ENCODE peak calls at places on chromosomes 13 and 19, in eight cellular contexts. S is ascending aorta, J is colonic mucosa, K is cardiac fibroblast, Q is right atrium auricular region, P is lower lobe of right lung, B is fibroblast of mammary gland, G is heart left ventricle. C is an unnamed sample.

GRCh38 chr19:3868770-3869456 is at the start of gene ZFR2:
- DNase-seq in P (no peak), J (no peak), G (no peak), Q (no peak), S (no peak), B (no peak), K (no peak), C (peak)

GRCh38 chr19:13964776-13965175 is 12.5 kb downstream of the DCAF15 start:
- DNase-seq in S (no peak), B (peak), K (no peak), Q (no peak), G (no peak), P (no peak), J (no peak), C (peak)

GRCh38 chr19:29687244-29687896 is 22.1 kb downstream of the PLEKHF1 start:
- DNase-seq in S (peak), B (peak), P (no peak), Q (peak), K (peak), J (no peak), G (no peak), C (no peak)

GRCh38 chr13:46632171-46632570 is 79.2 kb downstream of the LRCH1 start:
- DNase-seq in P (no peak), G (no peak), K (no peak), B (no peak), S (no peak), Q (no peak), J (no peak), C (no peak)

GRCh38 chr19:35292986-35293732 is 1.2 kb downstream of the MAG start:
- DNase-seq in K (no peak), B (no peak), S (no peak), G (no peak), Q (no peak), J (no peak), P (no peak), C (no peak)

GRCh38 chr13:49560270-49561063 is 24.9 kb downstream of the RCBTB1 start:
- DNase-seq in S (no peak), G (no peak), P (no peak), Q (no peak), J (no peak), B (no peak), K (peak), C (peak)

GRCh38 chr13:114126789-114127472 is 5.5 kb downstream of the RASA3 start:
- DNase-seq in Q (no peak), J (no peak), P (no peak), G (no peak), B (no peak), S (no peak), K (no peak), C (no peak)

GRCh38 chr13:59494560-59494970 is 669.2 kb downstream of the DIAPH3 start:
- DNase-seq in K (peak), J (no peak), B (peak), P (no peak), Q (no peak), S (no peak), G (no peak), C (no peak)

GRCh38 chr13:62119739-62120700 is 704.4 kb upstream of the PCDH20 start:
- DNase-seq in Q (no peak), P (no peak), J (no peak), G (no peak), K (peak), B (peak), S (no peak), C (peak)

GRCh38 chr13:97339019-97339988 is 94.7 kb upstream of the RAP2A start:
- DNase-seq in B (peak), J (peak), P (no peak), Q (peak), K (peak), S (peak), G (no peak), C (no peak)

GRCh38 chr19:45863840-45864628 is at the start of gene FOXA3:
- DNase-seq in B (peak), Q (no peak), P (no peak), K (peak), J (peak), S (peak), G (peak), C (peak)

GRCh38 chr19:29062486-29063435 is 150.2 kb downstream of the UQCRFS1 start:
- DNase-seq in Q (no peak), P (no peak), G (no peak), S (no peak), B (no peak), J (no peak), K (no peak), C (peak)

GRCh38 chr19:2305424-2305823 is 2.5 kb downstream of the LINGO3 start:
- DNase-seq in K (no peak), Q (no peak), P (no peak), G (no peak), J (no peak), S (no peak), B (no peak), C (peak)

GRCh38 chr13:49858183-49858856 is 65.8 kb upstream of the KPNA3 start:
- DNase-seq in Q (no peak), P (no peak), G (no peak), S (no peak), K (peak), B (peak), J (no peak), C (no peak)

GRCh38 chr19:49506575-49507105 is 5.8 kb upstream of the FCGRT start:
- DNase-seq in P (peak), Q (no peak), J (peak), G (peak), B (peak), K (peak), S (no peak), C (peak)

DNA sequence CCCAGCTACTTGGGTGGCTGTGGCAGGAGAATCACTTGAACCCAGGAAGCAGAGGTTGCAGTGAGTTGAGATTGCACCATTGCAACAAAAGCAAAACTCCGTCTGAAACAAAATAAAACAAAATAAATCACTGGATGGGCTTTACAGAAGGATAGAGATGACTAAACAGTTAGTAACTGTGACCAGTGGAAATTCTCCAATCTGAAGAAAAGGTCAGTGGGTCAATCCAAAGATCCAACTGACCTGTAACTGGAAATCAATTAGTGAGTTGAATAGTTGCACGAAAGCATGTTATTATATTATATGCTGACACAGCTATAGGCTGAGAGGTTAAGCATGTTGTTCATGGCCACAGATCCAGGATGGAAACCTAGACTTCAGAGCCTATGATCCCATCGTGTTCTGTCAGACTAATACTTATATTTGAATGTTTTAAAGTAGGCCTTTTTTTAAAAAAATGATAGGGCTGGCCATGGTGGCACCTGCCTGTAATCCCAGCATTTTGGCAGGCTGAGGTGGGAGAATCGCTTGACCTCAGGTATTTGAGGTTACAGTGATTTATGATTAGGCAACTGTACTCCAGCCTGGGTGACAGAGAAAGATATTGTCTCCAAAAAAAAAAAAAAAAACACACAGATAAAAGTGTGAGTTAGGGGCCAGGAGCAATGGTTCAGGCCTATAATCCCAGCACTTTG is 1.4 kb downstream of the ECH1 start:
- DNase-seq in S (no peak), K (no peak), J (no peak), P (no peak), B (peak), Q (no peak), G (no peak), C (no peak)
- H3K4me3 ChIP-seq in S (peak), K (no peak), J (no peak), P (peak), B (no peak), Q (peak), G (peak), C (no peak)

DNA sequence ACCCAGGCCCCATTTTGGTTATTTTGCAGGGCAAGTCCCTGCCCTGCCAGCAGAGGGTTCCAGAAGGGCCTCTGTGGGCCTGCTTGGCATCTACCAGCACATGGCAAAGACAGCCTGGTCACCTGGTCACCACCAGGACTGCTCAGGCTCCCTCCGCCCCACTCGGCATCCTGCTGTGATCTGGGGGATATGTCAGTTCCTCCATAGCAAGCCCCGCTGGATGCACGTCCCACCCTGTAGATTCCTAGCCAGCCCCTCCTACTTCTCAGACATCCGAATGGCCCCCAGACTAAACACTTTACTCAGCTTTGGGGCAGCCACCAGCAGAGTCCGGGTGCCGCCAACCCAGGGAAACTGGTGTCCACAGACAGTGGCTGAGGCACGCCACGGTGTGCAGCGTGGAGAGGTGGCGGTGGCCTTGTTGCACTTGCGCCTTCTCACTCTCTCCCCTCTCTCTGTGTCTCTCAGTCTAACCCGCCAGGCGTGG is 31.8 kb upstream of the USE1 start:
- DNase-seq in J (no peak), K (no peak), B (no peak), Q (no peak), P (no peak), G (no peak), S (no peak), C (no peak)
- H3K4me3 ChIP-seq in J (no peak), K (no peak), B (no peak), Q (no peak), P (no peak), G (no peak), S (no peak), C (no peak)

DNA sequence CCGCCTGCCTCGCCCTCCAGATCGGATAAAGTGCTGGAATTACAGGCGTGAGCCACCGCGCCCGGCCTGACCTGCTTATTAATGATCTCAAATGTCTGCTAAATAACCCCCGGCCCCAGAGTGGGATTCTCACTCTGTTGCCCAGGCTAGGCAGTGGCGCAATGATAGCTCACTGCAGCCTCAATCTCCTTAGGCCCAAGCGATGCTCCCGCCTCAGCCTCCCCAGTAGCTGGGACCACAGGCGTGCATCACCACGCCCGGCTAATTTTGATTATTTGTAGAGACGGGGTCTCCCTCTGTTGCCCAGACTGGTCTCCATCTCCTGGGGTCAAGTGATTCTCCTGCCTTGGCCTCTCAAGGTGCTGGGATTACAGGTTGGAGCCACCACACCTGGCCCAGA is 626 bp upstream of the ATP5F1D start:
- DNase-seq in B (no peak), J (no peak), S (no peak), P (no peak), K (no peak), Q (no peak), G (no peak), C (no peak)
- H3K4me3 ChIP-seq in B (no peak), J (peak), S (peak), P (peak), K (no peak), Q (no peak), G (peak), C (no peak)

GRCh38 chr13:85093808-85094207 is 705.4 kb downstream of the SLITRK6 start:
- DNase-seq in J (no peak), B (peak), K (peak), S (no peak), P (no peak), G (no peak), Q (no peak), C (no peak)

GRCh38 chr13:85095887-85096286 is 703.3 kb downstream of the SLITRK6 start:
- DNase-seq in P (no peak), Q (no peak), K (no peak), J (no peak), B (no peak), S (no peak), G (no peak), C (no peak)

DNA sequence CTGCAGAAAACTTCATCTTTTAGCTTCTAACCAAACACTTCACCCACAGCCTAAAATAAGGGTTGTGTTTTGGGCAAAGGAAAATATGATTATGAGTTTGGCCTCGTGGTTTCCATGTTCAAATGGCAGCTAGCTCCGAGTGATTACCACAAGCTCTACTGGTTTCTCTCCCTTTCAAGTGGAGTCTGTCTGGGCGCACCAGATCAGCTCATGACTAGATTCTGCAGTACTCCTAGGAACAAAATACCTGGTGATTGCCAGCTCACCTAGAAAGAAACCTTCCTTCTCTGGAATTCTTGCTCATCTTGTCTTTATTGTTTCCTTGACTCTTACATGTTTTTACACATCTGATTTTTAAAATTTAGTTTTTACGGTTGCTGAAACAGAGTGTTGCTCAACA is 707.4 kb downstream of the SLITRK6 start:
- DNase-seq in S (no peak), B (no peak), P (no peak), G (no peak), J (no peak), K (no peak), Q (no peak), C (no peak)
- H3K4me3 ChIP-seq in S (no peak), B (no peak), P (no peak), G (no peak), J (no peak), K (no peak), Q (no peak), C (no peak)